ENCODE peak calls at places on chromosome 6, in four cellular contexts. One of them, this sample, is unnamed.

GRCh38 chr6:156167289-156168076 is 609.7 kb upstream of the ARID1B start:
- DNase-seq in NCI-H1092 treated with DMSO at 0.1 percent for 48 hours: no peak
- DNase-seq in T-helper 1 cell: no peak
- DNase-seq in IMR-90: peak
- DNase-seq in this sample: no peak

GRCh38 chr6:157548635-157549467 is 167.9 kb downstream of the ZDHHC14 start:
- DNase-seq in NCI-H1092 treated with DMSO at 0.1 percent for 48 hours: no peak
- DNase-seq in T-helper 1 cell: no peak
- DNase-seq in IMR-90: no peak
- DNase-seq in this sample: no peak

GRCh38 chr6:11938285-11938890 is 73.7 kb upstream of the HIVEP1 start:
- DNase-seq in NCI-H1092 treated with DMSO at 0.1 percent for 48 hours: no peak
- DNase-seq in T-helper 1 cell: no peak
- DNase-seq in IMR-90: no peak
- DNase-seq in this sample: no peak

GRCh38 chr6:37130704-37131103 is 39.2 kb upstream of the PIM1 start:
- DNase-seq in NCI-H1092 treated with DMSO at 0.1 percent for 48 hours: no peak
- DNase-seq in T-helper 1 cell: no peak
- DNase-seq in IMR-90: peak
- DNase-seq in this sample: peak

GRCh38 chr6:11207199-11207968 is 25.1 kb downstream of the NEDD9 start:
- DNase-seq in NCI-H1092 treated with DMSO at 0.1 percent for 48 hours: no peak
- DNase-seq in T-helper 1 cell: no peak
- DNase-seq in IMR-90: peak
- DNase-seq in this sample: peak

GRCh38 chr6:22071655-22072054 is 225.2 kb downstream of the PRL start:
- DNase-seq in NCI-H1092 treated with DMSO at 0.1 percent for 48 hours: no peak
- DNase-seq in T-helper 1 cell: no peak
- DNase-seq in IMR-90: peak
- DNase-seq in this sample: no peak

GRCh38 chr6:39998126-39998525 is 63.9 kb upstream of the MOCS1 start:
- DNase-seq in NCI-H1092 treated with DMSO at 0.1 percent for 48 hours: no peak
- DNase-seq in T-helper 1 cell: no peak
- DNase-seq in IMR-90: no peak
- DNase-seq in this sample: no peak

GRCh38 chr6:42978487-42978792 is 541 bp downstream of the PEX6 start:
- DNase-seq in NCI-H1092 treated with DMSO at 0.1 percent for 48 hours: no peak
- DNase-seq in T-helper 1 cell: no peak
- DNase-seq in IMR-90: no peak
- DNase-seq in this sample: no peak

This sample was measured in HepG2.